ENCODE peak calls at places on chromosomes 1 and 21, in six cellular contexts. V is transverse colon, E is psoas muscle, K is GM12878, F is mammary epithelial cell, M is progenitor cell of endocrine pancreas. B is an unnamed sample.

GRCh38 chr1:221576268-221576667 is 165.6 kb downstream of the DUSP10 start:
- DNase-seq in V (no peak), E (no peak), K (no peak), F (no peak), M (no peak), B (no peak)

GRCh38 chr1:58739851-58740466 is 40.1 kb upstream of the MYSM1 start:
- DNase-seq in V (no peak), E (no peak), K (no peak), F (peak; percentile 41), M (no peak), B (no peak)

GRCh38 chr1:9294910-9295636 is 2.4 kb downstream of the SPSB1 start:
- DNase-seq in V (peak; percentile 50), E (peak; percentile 52), K (no peak), F (peak; percentile 29), M (no peak), B (no peak)

GRCh38 chr1:94591791-94592565 is 50.4 kb upstream of the F3 start:
- DNase-seq in V (no peak), E (no peak), K (no peak), F (no peak), M (no peak), B (no peak)

GRCh38 chr1:221530791-221531190 is 211.1 kb downstream of the DUSP10 start:
- DNase-seq in V (no peak), E (no peak), K (no peak), F (no peak), M (no peak), B (no peak)

GRCh38 chr1:20726932-20727745 is 5.4 kb downstream of the SH2D5 start:
- DNase-seq in V (no peak), E (no peak), K (no peak), F (no peak), M (no peak), B (no peak)

GRCh38 chr1:97433094-97433493 is 487.7 kb downstream of the DPYD start:
- DNase-seq in V (no peak), E (no peak), K (no peak), F (no peak), M (no peak), B (no peak)

GRCh38 chr1:237366667-237367066 is 324.7 kb downstream of the RYR2 start:
- DNase-seq in V (no peak), E (no peak), K (no peak), F (no peak), M (no peak), B (no peak)

GRCh38 chr1:181812211-181812610 is 249.3 kb downstream of the ZNF648 start:
- DNase-seq in V (no peak), E (no peak), K (no peak), F (no peak), M (no peak), B (no peak)

DNA sequence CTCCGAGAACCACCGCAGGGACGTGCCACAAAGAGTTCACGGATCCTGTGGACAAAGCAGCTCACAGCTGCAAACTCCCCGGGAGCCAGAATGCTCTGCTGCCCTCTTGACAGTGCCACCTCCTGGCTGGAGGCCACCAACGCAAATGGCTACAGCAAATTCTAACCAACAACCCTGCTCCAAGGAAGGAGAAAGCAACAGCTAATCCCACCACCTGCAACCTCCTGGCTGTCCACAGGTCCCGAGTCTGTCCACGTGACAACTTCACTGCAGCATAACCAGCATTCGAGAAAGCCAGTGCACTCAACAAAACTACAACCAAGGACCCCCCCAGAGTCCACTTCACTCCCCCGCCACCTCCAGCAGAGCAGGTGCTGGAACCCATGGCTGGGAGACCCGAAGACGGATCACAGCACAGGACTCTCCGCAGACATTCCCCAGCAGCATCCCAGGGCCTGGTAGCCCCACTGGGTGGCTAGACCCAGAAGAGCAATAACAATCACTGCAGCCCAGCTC is 17.3 kb downstream of the POFUT2 start:
- DNase-seq in V (peak; percentile 3), E (no peak), K (no peak), F (no peak), M (no peak), B (no peak)
- TF ChIP-seq CTCF in V (no peak), E (no peak), K (no peak), F (peak; percentile 24), M (no peak), B (no peak)

DNA sequence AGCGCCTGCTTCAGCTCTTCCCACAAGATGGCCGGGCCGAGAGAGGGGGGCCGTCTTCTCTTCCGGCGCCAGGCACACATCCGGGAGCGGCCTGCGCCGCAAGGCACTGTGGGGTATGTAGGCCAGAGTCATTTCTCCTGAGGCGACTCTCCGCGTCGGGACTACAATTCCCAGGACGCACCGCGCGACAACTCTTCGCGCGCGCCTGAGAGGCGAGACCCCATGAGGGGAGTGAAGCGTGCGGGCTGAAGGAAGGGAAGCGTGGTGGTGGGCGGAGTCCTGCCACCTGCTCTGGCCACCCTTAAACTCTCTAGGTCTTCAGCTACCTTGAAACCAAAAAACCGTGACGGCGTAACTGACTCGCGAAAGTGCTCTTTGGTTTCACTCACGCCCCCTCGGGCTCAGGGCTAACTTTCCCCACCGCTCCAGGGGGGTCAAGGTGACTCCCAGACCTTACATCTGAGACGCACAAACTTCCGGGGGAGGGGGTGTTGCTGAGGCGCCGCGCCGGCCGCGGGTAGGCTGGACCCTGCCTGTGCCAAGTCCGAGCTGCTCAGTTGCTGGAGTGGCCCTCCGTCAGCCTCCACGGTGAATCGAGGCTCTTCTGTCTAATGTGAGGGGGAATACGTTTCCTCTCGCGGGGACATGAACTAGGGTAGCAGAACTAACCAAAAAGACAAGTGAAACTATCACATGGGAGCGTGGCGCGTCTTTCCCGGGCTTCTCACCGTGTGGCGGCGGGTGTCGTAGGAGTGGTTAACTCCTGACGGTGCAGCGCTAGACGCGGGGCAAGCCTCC is at the start of gene SERBP1:
- DNase-seq in V (peak; percentile 96), E (peak; percentile 96), K (peak; percentile 98), F (peak; percentile 97), M (peak; percentile 90), B (peak; percentile 82)
- TF ChIP-seq CTCF in V (no peak), E (no peak), K (no peak), F (no peak), M (no peak), B (no peak)

DNA sequence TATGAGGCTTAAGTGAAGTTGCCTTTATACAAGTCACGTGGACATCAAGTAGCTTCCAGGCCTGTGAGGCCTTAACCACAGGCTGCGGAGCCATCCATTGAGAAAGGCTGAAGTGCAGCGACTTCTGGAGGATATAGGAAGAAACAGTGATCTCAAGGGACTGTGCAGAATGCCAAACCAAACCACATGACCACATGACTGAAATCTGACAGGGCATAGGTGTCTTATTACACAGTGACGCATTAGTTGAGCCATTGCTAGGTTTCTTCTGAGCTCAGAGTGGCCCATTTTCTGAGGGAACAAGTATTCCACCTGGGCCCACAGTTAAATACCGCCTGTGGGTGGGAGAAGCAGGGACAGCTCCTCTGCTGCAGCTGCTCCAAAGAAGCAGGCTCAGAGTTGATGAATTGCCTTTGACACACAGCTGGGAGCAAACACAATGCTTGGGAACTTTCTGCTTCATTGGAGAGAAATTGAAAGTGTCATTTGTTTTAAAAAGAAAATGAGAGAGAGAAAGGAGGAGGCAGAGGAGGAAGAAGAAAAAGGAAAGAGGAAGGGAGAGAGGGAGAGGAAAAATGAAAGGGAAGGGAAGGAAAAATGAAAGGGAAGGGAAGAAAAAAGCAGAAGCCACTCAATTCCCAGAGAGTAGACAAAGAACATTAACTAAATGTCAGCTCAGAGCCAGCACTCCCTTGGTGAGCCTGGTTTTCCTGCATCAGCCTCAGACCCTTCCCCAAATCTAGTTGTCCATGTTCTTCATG is 94.4 kb downstream of the COLGALT2 start:
- DNase-seq in V (no peak), E (no peak), K (peak; percentile 34), F (peak; percentile 78), M (no peak), B (no peak)
- TF ChIP-seq CTCF in V (no peak), E (no peak), K (no peak), F (no peak), M (no peak), B (no peak)

DNA sequence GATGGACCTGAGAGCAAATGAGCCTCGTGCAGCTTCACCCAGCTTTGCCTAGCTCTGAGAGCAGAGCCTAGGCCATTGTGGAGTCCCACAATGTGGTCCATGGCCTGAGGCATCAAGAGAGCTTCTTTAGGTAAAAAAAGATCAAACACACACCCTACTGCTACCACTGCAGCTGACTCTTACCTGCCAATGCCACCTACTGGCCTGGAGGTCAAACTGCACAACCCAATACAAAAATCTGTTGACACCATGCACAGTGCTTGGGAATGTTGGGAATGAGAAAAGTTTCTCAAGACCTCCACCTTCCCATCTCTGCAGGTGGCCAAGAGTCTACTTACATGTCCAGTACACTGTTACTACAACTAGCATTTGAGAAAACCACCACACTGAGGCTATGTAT is 60.6 kb downstream of the UCHL5 start:
- DNase-seq in V (no peak), E (no peak), K (no peak), F (no peak), M (no peak), B (no peak)
- TF ChIP-seq CTCF in V (no peak), E (no peak), K (peak; percentile 46), F (peak; percentile 55), M (no peak), B (no peak)

DNA sequence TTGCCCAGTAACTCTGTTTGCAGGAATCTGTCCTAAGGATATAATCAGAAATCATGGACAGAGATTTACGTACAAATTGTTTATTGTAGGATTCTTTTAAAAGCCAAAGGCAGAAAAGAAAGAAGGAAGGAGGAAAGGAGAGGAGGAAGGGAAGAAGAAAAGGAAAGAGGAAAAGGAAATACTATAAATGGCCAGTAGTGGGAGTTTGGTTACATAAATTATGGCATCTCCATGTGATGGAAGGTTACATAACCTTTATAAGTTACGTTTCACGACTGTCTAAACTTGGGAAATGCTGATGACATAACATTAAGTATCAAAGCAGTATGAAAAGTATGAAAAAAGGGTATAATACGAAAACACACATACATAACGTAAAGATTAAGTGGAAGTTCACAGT is 39.0 kb downstream of the SMYD2 start:
- DNase-seq in V (no peak), E (no peak), K (no peak), F (no peak), M (no peak), B (no peak)
- TF ChIP-seq CTCF in V (peak; percentile 11), E (no peak), K (no peak), F (peak; percentile 32), M (peak; percentile 26), B (no peak)

GRCh38 chr21:45542242-45542666 is at the start of gene SLC19A1:
- DNase-seq in V (peak; percentile 78), E (peak; percentile 77), K (no peak), F (peak; percentile 22), M (peak; percentile 56), B (peak; percentile 23)
- TF ChIP-seq CTCF in V (no peak), E (peak; percentile 41), K (peak; percentile 35), F (peak; percentile 3), M (peak; percentile 55), B (no peak)

GRCh38 chr1:37177230-37177864 is 143.0 kb upstream of the GRIK3 start:
- DNase-seq in V (peak; percentile 13), E (no peak), K (no peak), F (peak; percentile 3), M (no peak), B (no peak)
- TF ChIP-seq CTCF in V (no peak), E (peak; percentile 11), K (peak; percentile 45), F (peak; percentile 33), M (peak; percentile 53), B (no peak)

B was measured in omental fat pad.